ENCODE peak calls at places on chromosomes 16 and 17, in seven cellular contexts. G is AG08396, M is left colon, Y is T47D, Q is ovary, O is endothelial cell, K is NCI-H1105. E is an unnamed sample.

GRCh38 chr16:15676506-15676905 is 26.5 kb downstream of the NDE1 start:
- DNase-seq in G (no peak), M (no peak), Y (no peak), Q (no peak), O (no peak), K (no peak), E (no peak)

GRCh38 chr17:29412780-29413565 is 22.8 kb downstream of the TAOK1 start:
- DNase-seq in G (peak; percentile 42), M (no peak), Y (no peak), Q (no peak), O (no peak), K (no peak), E (no peak)

GRCh38 chr17:68221786-68222185 is 26.1 kb upstream of the AMZ2 start:
- DNase-seq in G (no peak), M (no peak), Y (no peak), Q (no peak), O (no peak), K (no peak), E (no peak)

GRCh38 chr17:67995568-67996191 is 589 bp downstream of the C17orf58 start:
- DNase-seq in G (peak; percentile 34), M (peak; percentile 45), Y (no peak), Q (peak; percentile 47), O (peak; percentile 12), K (no peak), E (no peak)

GRCh38 chr16:86479419-86479818 is 30.9 kb upstream of the FOXF1 start:
- DNase-seq in G (peak; percentile 68), M (no peak), Y (no peak), Q (peak; percentile 20), O (no peak), K (no peak), E (peak; percentile 20)

GRCh38 chr16:75064403-75065148 is 52.0 kb downstream of the LDHD start:
- DNase-seq in G (no peak), M (peak; percentile 60), Y (peak; percentile 43), Q (no peak), O (no peak), K (no peak), E (no peak)

GRCh38 chr17:1154704-1155103 is 25.1 kb downstream of the ABR start:
- DNase-seq in G (no peak), M (no peak), Y (no peak), Q (no peak), O (no peak), K (no peak), E (no peak)

GRCh38 chr16:57530104-57530522 is 6.3 kb downstream of the CCDC102A start:
- DNase-seq in G (peak; percentile 81), M (no peak), Y (no peak), Q (no peak), O (no peak), K (no peak), E (peak; percentile 31)

GRCh38 chr17:57471941-57472368 is 215.6 kb downstream of the MSI2 start:
- DNase-seq in G (no peak), M (no peak), Y (no peak), Q (no peak), O (no peak), K (no peak), E (no peak)

GRCh38 chr17:32487460-32488176 is 825 bp downstream of the CDK5R1 start:
- DNase-seq in G (peak; percentile 44), M (no peak), Y (peak; percentile 57), Q (peak; percentile 60), O (no peak), K (no peak), E (no peak)

GRCh38 chr17:9818760-9819159 is 3.1 kb downstream of the GSG1L2 start:
- DNase-seq in G (no peak), M (no peak), Y (no peak), Q (no peak), O (no peak), K (no peak), E (no peak)

GRCh38 chr17:27456681-27457404 is 595 bp downstream of the KSR1 start:
- DNase-seq in G (no peak), M (peak; percentile 41), Y (no peak), Q (peak; percentile 59), O (peak; percentile 40), K (no peak), E (no peak)

GRCh38 chr17:76994237-76994637 is 126.0 kb downstream of the MGAT5B start:
- DNase-seq in G (no peak), M (no peak), Y (no peak), Q (no peak), O (peak; percentile 29), K (no peak), E (no peak)

GRCh38 chr16:4615389-4616046 is 830 bp upstream of the UBALD1 start:
- DNase-seq in G (no peak), M (peak; percentile 51), Y (no peak), Q (peak; percentile 76), O (no peak), K (no peak), E (no peak)

GRCh38 chr16:4293822-4294457 is 21.1 kb upstream of the TFAP4 start:
- DNase-seq in G (peak; percentile 79), M (no peak), Y (peak; percentile 78), Q (peak; percentile 71), O (peak; percentile 58), K (peak; percentile 47), E (no peak)

GRCh38 chr17:82862191-82862590 is 22.4 kb upstream of the ZNF750 start:
- DNase-seq in G (no peak), M (no peak), Y (no peak), Q (no peak), O (no peak), K (no peak), E (no peak)

GRCh38 chr16:57028086-57028485 is 38.7 kb downstream of the NLRC5 start:
- DNase-seq in G (no peak), M (no peak), Y (peak; percentile 43), Q (no peak), O (no peak), K (no peak), E (peak; percentile 63)

GRCh38 chr17:4221163-4221562 is 42.6 kb downstream of the ANKFY1 start:
- DNase-seq in G (no peak), M (no peak), Y (no peak), Q (no peak), O (no peak), K (no peak), E (no peak)

GRCh38 chr16:81694494-81695285 is 84.4 kb upstream of the PLCG2 start:
- DNase-seq in G (no peak), M (no peak), Y (no peak), Q (no peak), O (no peak), K (no peak), E (no peak)

GRCh38 chr17:65553646-65554567 is 7.5 kb downstream of the AXIN2 start:
- DNase-seq in G (peak; percentile 52), M (no peak), Y (no peak), Q (no peak), O (no peak), K (no peak), E (no peak)

GRCh38 chr16:54718376-54718775 is 212.3 kb upstream of the IRX5 start:
- DNase-seq in G (no peak), M (no peak), Y (no peak), Q (no peak), O (no peak), K (no peak), E (no peak)

GRCh38 chr17:42531455-42532354 is 4.3 kb upstream of the NAGLU start:
- DNase-seq in G (peak; percentile 68), M (peak; percentile 76), Y (no peak), Q (peak; percentile 64), O (peak; percentile 52), K (peak; percentile 27), E (peak; percentile 91)

GRCh38 chr16:71954699-71955195 is 45.5 kb downstream of the PKD1L3 start:
- DNase-seq in G (no peak), M (no peak), Y (no peak), Q (no peak), O (no peak), K (no peak), E (no peak)

E was measured in Caco-2.